ENCODE peak calls at places on chromosomes 13 and 19, in four cellular contexts. W is body of pancreas, I is ovary, S is transverse colon. M is an unnamed sample.

GRCh38 chr13:45292176-45292575 is 48.8 kb downstream of the TPT1 start:
- DNase-seq in S (no peak), W (no peak), I (no peak), M (no peak)

GRCh38 chr19:8666814-8667405 is 31.7 kb downstream of the ACTL9 start:
- DNase-seq in W (no peak), S (no peak), I (no peak), M (no peak)

GRCh38 chr19:14550201-14550754 is 20.9 kb downstream of the TECR start:
- DNase-seq in W (peak), I (no peak), S (peak), M (no peak)

GRCh38 chr13:42747399-42747873 is 33.9 kb upstream of the FAM216B start:
- DNase-seq in I (no peak), S (no peak), W (no peak), M (no peak)

GRCh38 chr13:27969866-27970229 is 733 bp upstream of the CDX2 start:
- DNase-seq in S (no peak), I (no peak), W (no peak), M (no peak)

GRCh38 chr13:83738407-83738806 is 143.9 kb downstream of the SLITRK1 start:
- DNase-seq in I (no peak), S (no peak), W (no peak), M (no peak)

GRCh38 chr13:35479691-35480090 is 3.2 kb upstream of the MAB21L1 start:
- DNase-seq in S (no peak), W (no peak), I (no peak), M (no peak)

GRCh38 chr13:99426426-99426825 is 74.8 kb upstream of the TM9SF2 start:
- DNase-seq in S (no peak), I (no peak), W (no peak), M (no peak)

GRCh38 chr13:77514336-77514726 is 21.2 kb upstream of the SCEL start:
- DNase-seq in I (no peak), S (no peak), W (no peak), M (no peak)

GRCh38 chr13:28716511-28716910 is 2.3 kb downstream of the SLC46A3 start:
- DNase-seq in W (peak), I (peak), S (peak), M (peak)

GRCh38 chr19:12668346-12668745 is 1.7 kb downstream of the WDR83 start:
- DNase-seq in S (no peak), I (no peak), W (no peak), M (no peak)

GRCh38 chr19:12669272-12670158 is 2.9 kb downstream of the WDR83 start:
- DNase-seq in I (peak), W (peak), S (peak), M (peak)

GRCh38 chr19:12668937-12669271 is 2.3 kb downstream of the WDR83 start:
- DNase-seq in I (no peak), W (peak), S (peak), M (peak)

GRCh38 chr19:12672744-12673143 is 6.1 kb downstream of the WDR83 start:
- DNase-seq in I (peak), W (no peak), S (no peak), M (no peak)

GRCh38 chr19:12670159-12670928 is 3.7 kb downstream of the WDR83 start:
- DNase-seq in I (peak), W (no peak), S (no peak), M (no peak)
- TF ChIP-seq POLR2A in I (no peak), W (no peak), S (no peak), M (no peak)

GRCh38 chr19:49690073-49690655 is 752 bp upstream of the CPT1C start:
- DNase-seq in S (no peak), I (no peak), W (no peak), M (no peak)

GRCh38 chr19:49689133-49690072 is at the start of gene ADM5:
- DNase-seq in S (peak), W (peak), I (peak), M (peak)

GRCh38 chr19:49691243-49692101 is 556 bp downstream of the CPT1C start:
- DNase-seq in W (peak), I (peak), S (no peak), M (no peak)

GRCh38 chr19:49690656-49691242 is at the start of gene CPT1C:
- DNase-seq in I (peak), S (peak), W (peak), M (peak)

GRCh38 chr19:49692102-49692599 is 1.2 kb downstream of the CPT1C start:
- DNase-seq in W (no peak), I (no peak), S (no peak), M (no peak)
- TF ChIP-seq POLR2A in W (no peak), I (no peak), S (no peak), M (no peak)

DNA sequence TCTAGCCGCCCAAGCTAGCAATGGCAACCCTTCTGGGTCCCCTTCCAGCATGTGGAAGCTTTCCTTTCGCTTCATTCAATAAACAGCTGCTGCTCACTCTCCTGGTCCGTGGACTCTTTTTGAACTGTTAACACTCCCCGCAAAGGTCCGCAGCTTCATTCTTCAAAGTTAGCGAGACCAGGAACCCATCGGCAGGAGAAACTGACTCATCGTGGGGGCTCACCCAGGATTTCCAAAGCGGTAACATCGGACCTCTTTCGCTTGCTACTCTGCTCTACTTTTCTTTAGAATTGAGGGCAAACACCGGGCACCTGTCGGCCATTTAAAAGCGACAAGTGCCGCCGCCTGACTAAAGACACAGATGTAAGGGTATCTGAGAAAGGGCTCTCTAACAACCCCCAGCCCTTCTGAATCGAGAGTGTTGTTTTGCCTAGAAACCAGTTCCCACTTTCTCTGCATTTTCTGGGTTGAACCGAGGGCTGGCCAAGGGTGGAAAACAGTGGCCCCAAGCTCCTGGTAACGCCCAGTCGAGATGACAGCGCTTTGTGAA is 5.8 kb downstream of the UBA52 start:
- DNase-seq in I (no peak), W (no peak), S (no peak), M (no peak)
- TF ChIP-seq POLR2A in I (no peak), W (no peak), S (no peak), M (no peak)

GRCh38 chr13:51180853-51181511 is 41.2 kb upstream of the FAM124A start:
- DNase-seq in S (no peak), I (no peak), W (no peak), M (no peak)

GRCh38 chr13:51179432-51179971 is 42.7 kb upstream of the FAM124A start:
- DNase-seq in S (no peak), W (no peak), I (no peak), M (no peak)

GRCh38 chr13:51177188-51177587 is 45.0 kb upstream of the FAM124A start:
- DNase-seq in W (no peak), I (no peak), S (no peak), M (no peak)

GRCh38 chr13:51175639-51176038 is 46.6 kb upstream of the FAM124A start:
- DNase-seq in W (no peak), I (no peak), S (no peak), M (no peak)

DNA sequence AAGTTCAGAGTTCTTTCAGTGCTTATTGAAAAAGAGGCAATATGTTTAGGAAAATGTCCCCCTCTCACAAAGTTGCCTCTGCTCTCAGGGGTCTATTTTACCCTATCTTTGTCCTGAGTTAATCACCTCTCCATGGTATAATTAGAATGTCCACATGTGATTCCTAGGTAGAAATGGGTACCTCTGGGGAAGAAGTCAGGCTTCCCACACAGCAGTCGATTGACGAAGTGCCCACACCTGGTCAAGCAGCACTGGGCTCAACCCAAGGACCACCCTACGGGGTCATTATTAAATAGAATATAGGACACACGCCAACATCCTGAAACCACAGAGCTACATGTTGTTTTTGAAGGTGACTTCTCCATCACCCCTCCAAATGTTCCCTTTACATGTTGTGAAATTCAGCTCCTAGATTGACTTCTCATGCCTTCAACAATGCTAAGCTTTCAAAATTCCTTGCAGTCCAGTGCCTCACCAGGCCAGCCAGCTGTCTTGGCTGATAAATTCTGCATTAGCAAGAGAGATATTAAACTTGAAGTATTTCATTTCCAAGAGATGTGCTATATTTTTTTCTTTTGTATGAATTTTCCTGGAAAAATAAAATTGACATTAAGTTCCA is 43.6 kb upstream of the FAM124A start:
- DNase-seq in I (no peak), S (no peak), W (no peak), M (no peak)
- TF ChIP-seq POLR2A in I (no peak), S (no peak), W (no peak), M (no peak)

M was measured in gastrocnemius medialis.